ENCODE peak calls at places on chromosomes 3 and 15, in eight cellular contexts. F, W, S, G, K, J, N and A are unnamed samples.

GRCh38 chr3:119205209-119205608 is 31.8 kb downstream of the UPK1B start:
- DNase-seq in F (no peak), W (no peak), S (no peak), G (no peak), K (no peak), J (no peak), N (no peak), A (no peak)

GRCh38 chr15:80265021-80265420 is 13.0 kb upstream of the CTXND1 start:
- DNase-seq in F (no peak), W (peak; percentile 17), S (no peak), G (no peak), K (peak; percentile 64), J (no peak), N (no peak), A (no peak)

GRCh38 chr3:53708001-53708621 is 138.1 kb downstream of the CHDH start:
- DNase-seq in F (peak; percentile 52), W (no peak), S (no peak), G (no peak), K (no peak), J (no peak), N (no peak), A (no peak)

GRCh38 chr15:29133791-29134190 is 135.8 kb downstream of the NSMCE3 start:
- DNase-seq in F (no peak), W (no peak), S (no peak), G (no peak), K (no peak), J (no peak), N (no peak), A (no peak)

GRCh38 chr3:113272369-113272748 is 61.0 kb downstream of the BOC start:
- DNase-seq in F (no peak), W (no peak), S (no peak), G (no peak), K (no peak), J (no peak), N (no peak), A (no peak)

GRCh38 chr3:141959921-141960554 is 83.6 kb downstream of the ATP1B3 start:
- DNase-seq in F (peak; percentile 46), W (peak; percentile 78), S (no peak), G (no peak), K (peak; percentile 84), J (no peak), N (no peak), A (no peak)

GRCh38 chr3:157190242-157190876 is 30.4 kb upstream of the CCNL1 start:
- DNase-seq in F (no peak), W (no peak), S (no peak), G (no peak), K (no peak), J (no peak), N (no peak), A (no peak)

GRCh38 chr15:101348643-101349496 is 53.8 kb upstream of the SNRPA1 start:
- DNase-seq in F (no peak), W (no peak), S (no peak), G (no peak), K (no peak), J (no peak), N (no peak), A (no peak)

GRCh38 chr15:80584561-80584964 is 110.5 kb upstream of the ABHD17C start:
- DNase-seq in F (no peak), W (no peak), S (no peak), G (peak; percentile 27), K (no peak), J (no peak), N (no peak), A (no peak)

GRCh38 chr3:151863611-151864010 is 9.8 kb upstream of the SUCNR1 start:
- DNase-seq in F (no peak), W (peak; percentile 55), S (no peak), G (no peak), K (peak; percentile 51), J (no peak), N (no peak), A (no peak)

GRCh38 chr15:80167936-80168335 is 15.1 kb downstream of the FAH start:
- DNase-seq in F (no peak), W (no peak), S (no peak), G (no peak), K (no peak), J (no peak), N (no peak), A (no peak)

GRCh38 chr15:99777144-99777543 is 43.9 kb upstream of the LYSMD4 start:
- DNase-seq in F (no peak), W (no peak), S (no peak), G (no peak), K (no peak), J (no peak), N (no peak), A (no peak)

GRCh38 chr15:25871403-25871802 is 8.3 kb upstream of the ATP10A start:
- DNase-seq in F (no peak), W (no peak), S (no peak), G (no peak), K (no peak), J (no peak), N (no peak), A (no peak)

GRCh38 chr3:182143903-182144302 is 432.2 kb downstream of the SOX2 start:
- DNase-seq in F (no peak), W (no peak), S (no peak), G (no peak), K (no peak), J (no peak), N (no peak), A (no peak)
- H3K4me1 ChIP-seq in F (no peaks in the 10 kb centered on the region), W (no peaks in the 10 kb centered on the region), S (no peaks in the 10 kb centered on the region), G (peaks cover 17% of the 10 kb centered on the region), K (no peaks in the 10 kb centered on the region), J (no peaks in the 10 kb centered on the region), N (no peaks in the 10 kb centered on the region), A (no peaks in the 10 kb centered on the region)

DNA sequence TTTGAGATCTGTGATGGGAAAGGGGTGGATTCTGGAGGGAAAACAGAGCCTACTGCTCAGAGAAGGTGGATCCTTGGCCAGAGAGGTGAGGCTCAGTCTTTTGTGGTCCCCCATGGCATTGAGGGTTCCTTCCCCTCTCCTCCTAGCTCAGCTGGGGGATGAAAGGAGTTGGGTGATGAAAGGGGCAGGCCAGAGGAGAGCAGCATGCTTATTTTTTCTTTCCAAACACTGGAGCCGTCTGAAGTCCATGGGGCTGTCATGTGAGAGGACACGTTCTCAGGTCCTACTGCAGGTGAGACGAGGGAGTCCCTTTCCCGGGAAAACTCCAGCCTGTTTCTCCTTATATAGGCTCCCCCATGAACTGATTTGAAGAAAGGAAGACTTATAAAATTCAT is 71.4 kb downstream of the SCN5A start:
- DNase-seq in F (peak; percentile 38), W (no peak), S (no peak), G (no peak), K (no peak), J (no peak), N (no peak), A (no peak)
- H3K27ac ChIP-seq in F (peak overlapping the region; percentile 97), W (no peak overlapping the region), S (no peak overlapping the region), G (no peak overlapping the region), K (no peak overlapping the region), J (no peak overlapping the region), N (no peak overlapping the region), A (no peak overlapping the region)

DNA sequence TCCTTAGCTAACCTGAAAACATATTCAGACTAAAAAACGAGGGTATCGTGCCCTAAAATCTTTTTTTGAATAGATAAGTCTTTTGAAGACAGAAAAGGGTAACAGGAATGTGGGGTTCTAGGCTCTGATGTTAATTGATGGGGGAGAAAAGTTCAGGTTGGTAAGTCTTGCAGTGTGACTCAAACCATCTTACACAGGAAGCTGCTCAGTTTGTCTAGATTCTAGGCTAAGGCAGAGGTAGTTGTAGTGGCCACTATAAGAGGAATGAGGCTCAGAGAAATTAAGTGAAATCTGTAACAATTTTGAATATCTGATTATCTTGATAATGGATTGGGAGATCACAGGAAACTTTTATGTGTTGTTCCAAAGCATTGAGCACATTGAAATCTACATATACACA is 267.9 kb downstream of the PDCD6IP start:
- DNase-seq in F (no peak), W (no peak), S (no peak), G (no peak), K (no peak), J (no peak), N (no peak), A (no peak)
- H3K9me3 ChIP-seq in F (no peaks in the 10 kb centered on the region), W (no peaks in the 10 kb centered on the region), S (no peaks in the 10 kb centered on the region), G (no peaks in the 10 kb centered on the region), K (no peaks in the 10 kb centered on the region), J (peaks cover 6% of the 10 kb centered on the region), N (no peaks in the 10 kb centered on the region), A (no peaks in the 10 kb centered on the region)

GRCh38 chr3:31908391-31909097 is 72.5 kb downstream of the OSBPL10 start:
- DNase-seq in F (no peak), W (peak; percentile 14), S (no peak), G (peak; percentile 9), K (peak; percentile 32), J (no peak), N (no peak), A (no peak)

GRCh38 chr3:31911124-31911523 is 69.9 kb downstream of the OSBPL10 start:
- DNase-seq in F (no peak), W (no peak), S (no peak), G (no peak), K (no peak), J (no peak), N (no peak), A (no peak)

GRCh38 chr3:31909455-31909854 is 71.6 kb downstream of the OSBPL10 start:
- DNase-seq in F (no peak), W (no peak), S (no peak), G (no peak), K (no peak), J (no peak), N (no peak), A (no peak)

GRCh38 chr3:31906182-31906581 is 74.9 kb downstream of the OSBPL10 start:
- DNase-seq in F (no peak), W (no peak), S (no peak), G (no peak), K (no peak), J (no peak), N (no peak), A (no peak)

GRCh38 chr3:31911643-31912042 is 69.4 kb downstream of the OSBPL10 start:
- DNase-seq in F (no peak), W (peak; percentile 22), S (no peak), G (no peak), K (no peak), J (no peak), N (no peak), A (no peak)
- H3K4me1 ChIP-seq in F (no peaks in the 10 kb centered on the region), W (no peaks in the 10 kb centered on the region), S (no peaks in the 10 kb centered on the region), G (peaks cover 40% of the 10 kb centered on the region), K (no peaks in the 10 kb centered on the region), J (no peaks in the 10 kb centered on the region), N (no peaks in the 10 kb centered on the region), A (no peaks in the 10 kb centered on the region)

DNA sequence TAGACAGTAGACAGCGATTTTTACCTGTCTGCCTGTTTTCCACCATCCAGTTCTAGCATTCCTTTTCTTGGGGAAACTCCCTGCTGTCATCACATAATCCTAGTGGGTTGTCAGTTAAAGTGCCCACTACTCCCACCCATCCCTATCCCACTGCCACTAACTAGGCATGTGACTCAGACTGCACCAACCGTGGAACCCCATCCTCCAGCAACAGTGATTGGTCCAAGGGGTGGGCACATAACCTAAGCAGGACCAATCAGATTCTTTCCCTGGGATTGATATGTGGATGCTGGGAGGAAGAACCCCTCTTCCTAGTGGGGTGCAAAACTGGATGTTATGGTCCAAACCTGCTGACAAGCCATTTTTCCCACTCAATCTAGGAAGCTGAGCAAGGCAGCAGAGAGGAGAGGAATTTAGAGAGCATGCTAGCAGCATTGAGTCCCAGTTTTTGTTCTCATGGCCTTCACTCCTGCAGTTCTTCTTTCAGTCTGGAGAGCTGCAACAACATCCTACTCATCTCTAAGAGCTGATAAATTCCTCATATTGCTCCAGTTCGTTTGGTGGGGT is 3.9 kb upstream of the INSYN1 start:
- DNase-seq in F (no peak), W (no peak), S (no peak), G (no peak), K (no peak), J (no peak), N (no peak), A (no peak)
- H3K27ac ChIP-seq in F (no peak overlapping the region), W (no peak overlapping the region), S (no peak overlapping the region), G (no peak overlapping the region), K (no peak overlapping the region), J (no peak overlapping the region), N (no peak overlapping the region), A (no peak overlapping the region)